ENCODE peak calls at places on chromosomes 7 and 10, in ten cellular contexts. C, V, F, G, O, T, J, P, E and M are unnamed samples.

GRCh38 chr10:21488954-21489446 is 36.5 kb downstream of the SKIDA1 start:
- DNase-seq in C (no peak), V (no peak), F (no peak), G (no peak), O (no peak), T (no peak), J (no peak), P (no peak), E (no peak), M (no peak)

GRCh38 chr7:101754432-101755159 is 62.8 kb upstream of the CUX1 start:
- DNase-seq in C (no peak), V (peak; percentile 27), F (no peak), G (peak; percentile 27), O (no peak), T (no peak), J (no peak), P (peak; percentile 7), E (peak; percentile 43), M (no peak)

GRCh38 chr7:156919132-156919713 is 26.2 kb upstream of the LMBR1 start:
- DNase-seq in C (no peak), V (no peak), F (no peak), G (no peak), O (no peak), T (no peak), J (no peak), P (no peak), E (no peak), M (no peak)

GRCh38 chr7:122695816-122696215 is 3.1 kb downstream of the RNF133 start:
- DNase-seq in C (no peak), V (no peak), F (no peak), G (no peak), O (no peak), T (no peak), J (no peak), P (no peak), E (no peak), M (no peak)

GRCh38 chr7:53541467-53541866 is 506.0 kb downstream of the POM121L12 start:
- DNase-seq in C (no peak), V (no peak), F (no peak), G (no peak), O (no peak), T (no peak), J (no peak), P (no peak), E (no peak), M (no peak)

GRCh38 chr7:1669954-1670893 is at the start of gene ELFN1:
- DNase-seq in C (peak; percentile 74), V (no peak), F (peak; percentile 10), G (no peak), O (no peak), T (no peak), J (peak; percentile 83), P (no peak), E (peak; percentile 20), M (no peak)

GRCh38 chr7:109092268-109092667 is 522.6 kb downstream of the DNAJB9 start:
- DNase-seq in C (no peak), V (no peak), F (no peak), G (no peak), O (no peak), T (no peak), J (no peak), P (no peak), E (no peak), M (no peak)

GRCh38 chr10:105797234-105797890 is 1156.3 kb downstream of the SORCS3 start:
- DNase-seq in C (no peak), V (peak; percentile 75), F (no peak), G (no peak), O (no peak), T (no peak), J (no peak), P (peak; percentile 52), E (peak; percentile 16), M (no peak)

GRCh38 chr10:6530211-6530840 is 49.8 kb downstream of the PRKCQ start:
- DNase-seq in C (no peak), V (no peak), F (no peak), G (no peak), O (no peak), T (no peak), J (no peak), P (no peak), E (no peak), M (peak; percentile 94)

GRCh38 chr10:87674963-87675362 is 15.3 kb downstream of the PAPSS2 start:
- DNase-seq in C (no peak), V (peak; percentile 60), F (no peak), G (peak; percentile 54), O (no peak), T (no peak), J (no peak), P (no peak), E (peak; percentile 55), M (no peak)

GRCh38 chr7:76069238-76069638 is 21.3 kb downstream of the MDH2 start:
- DNase-seq in C (no peak), V (peak; percentile 96), F (no peak), G (peak; percentile 86), O (peak; percentile 95), T (peak; percentile 89), J (no peak), P (peak; percentile 99), E (peak; percentile 95), M (peak; percentile 19)

GRCh38 chr10:101367569-101368453 is 13.8 kb downstream of the BTRC start:
- DNase-seq in C (no peak), V (peak; percentile 99), F (no peak), G (peak; percentile 83), O (no peak), T (no peak), J (no peak), P (no peak), E (peak; percentile 77), M (no peak)

GRCh38 chr7:27992092-27992491 is 188.5 kb downstream of the JAZF1 start:
- DNase-seq in C (no peak), V (no peak), F (no peak), G (no peak), O (no peak), T (no peak), J (no peak), P (no peak), E (peak; percentile 38), M (no peak)

GRCh38 chr10:122099562-122099961 is 110.6 kb downstream of the TACC2 start:
- DNase-seq in C (no peak), V (no peak), F (no peak), G (no peak), O (no peak), T (no peak), J (no peak), P (no peak), E (no peak), M (no peak)

GRCh38 chr10:77774940-77775391 is 137.4 kb upstream of the KCNMA1 start:
- DNase-seq in C (no peak), V (no peak), F (no peak), G (no peak), O (no peak), T (no peak), J (no peak), P (no peak), E (peak; percentile 18), M (no peak)

GRCh38 chr7:155832581-155832981 is 20.3 kb upstream of the SHH start:
- DNase-seq in C (no peak), V (no peak), F (no peak), G (no peak), O (no peak), T (no peak), J (no peak), P (no peak), E (no peak), M (no peak)

GRCh38 chr7:23679898-23680416 is at the start of gene FAM221A:
- DNase-seq in C (peak; percentile 90), V (peak; percentile 45), F (peak; percentile 90), G (no peak), O (peak; percentile 85), T (no peak), J (peak; percentile 84), P (no peak), E (peak; percentile 57), M (peak; percentile 89)

DNA sequence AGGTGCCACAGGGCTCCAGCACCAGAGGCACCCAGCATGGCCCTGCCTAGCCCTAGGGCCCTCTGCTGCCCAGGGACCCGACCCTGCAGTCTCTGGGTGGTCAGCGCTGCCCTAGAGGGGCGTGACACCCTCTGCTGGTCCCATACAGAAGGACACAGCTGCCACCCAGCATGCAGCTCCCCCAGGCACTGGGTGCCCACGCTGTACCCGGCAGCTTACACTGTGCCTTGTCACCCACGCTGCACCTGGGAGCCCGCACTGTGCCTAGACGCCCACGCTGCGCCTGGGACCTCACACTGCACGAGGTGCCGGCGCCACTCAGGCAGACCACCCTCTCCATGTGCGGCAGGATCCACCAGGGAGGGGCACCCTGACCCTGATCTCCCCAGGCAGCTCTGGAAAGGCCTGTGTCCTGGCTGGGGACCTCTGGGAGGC is 55.2 kb downstream of the PWWP2B start:
- DNase-seq in C (peak; percentile 88), V (no peak), F (no peak), G (no peak), O (no peak), T (no peak), J (peak; percentile 25), P (no peak), E (no peak), M (peak; percentile 65)
- TF ChIP-seq CTCF in C (peak; percentile 50), V (no peak), F (no peak), G (peak; percentile 41), O (peak; percentile 31), T (peak; percentile 13), J (peak; percentile 8), P (peak; percentile 13), E (no peak), M (no peak)

GRCh38 chr10:4569132-4569531 is 256.9 kb upstream of the AKR1E2 start:
- DNase-seq in C (no peak), V (no peak), F (no peak), G (no peak), O (no peak), T (no peak), J (no peak), P (no peak), E (no peak), M (no peak)
- TF ChIP-seq CTCF in C (no peak), V (no peak), F (no peak), G (no peak), O (no peak), T (no peak), J (no peak), P (no peak), E (no peak), M (no peak)

GRCh38 chr10:33273295-33274002 is 61.0 kb downstream of the NRP1 start:
- DNase-seq in C (peak; percentile 92), V (peak; percentile 92), F (peak; percentile 74), G (peak; percentile 98), O (peak; percentile 90), T (peak; percentile 97), J (no peak), P (peak; percentile 97), E (peak; percentile 96), M (no peak)
- TF ChIP-seq CTCF in C (peak; percentile 73), V (peak; percentile 50), F (peak; percentile 16), G (peak; percentile 50), O (peak; percentile 23), T (peak; percentile 41), J (no peak), P (no peak), E (peak; percentile 11), M (no peak)

DNA sequence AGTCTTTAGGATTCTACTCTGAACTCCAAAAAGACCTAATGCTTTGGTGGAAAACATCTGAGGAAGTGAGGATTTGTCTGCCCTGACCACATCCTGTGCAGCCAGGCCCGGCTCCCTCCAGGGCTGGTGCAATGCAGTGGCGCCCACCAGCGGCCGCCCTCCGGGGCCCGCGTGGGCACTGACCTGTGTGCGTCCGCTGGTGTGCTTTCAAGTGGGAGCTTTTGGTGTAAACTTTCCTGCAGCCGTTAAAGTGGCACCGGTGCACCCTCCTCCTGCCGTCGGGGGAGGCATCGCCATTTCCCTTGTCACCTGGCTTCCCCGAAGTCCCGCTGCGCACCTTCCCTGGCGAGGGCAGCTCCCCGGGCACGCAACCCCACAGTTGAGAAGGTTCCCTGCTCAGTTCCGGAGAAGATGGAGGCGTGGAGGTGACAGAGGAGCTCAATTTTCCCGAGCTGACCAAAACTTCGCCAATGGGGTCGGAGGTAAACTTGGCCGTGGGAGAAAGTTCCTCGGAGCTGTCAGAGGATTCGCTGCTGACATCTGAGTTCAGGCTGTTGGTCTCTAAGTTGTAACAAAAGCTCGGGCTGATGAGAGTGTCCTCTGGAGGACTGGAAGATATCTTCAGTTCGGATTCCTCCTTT is 3.4 kb downstream of the KLF6 start:
- DNase-seq in C (no peak), V (no peak), F (no peak), G (peak; percentile 58), O (no peak), T (no peak), J (no peak), P (no peak), E (peak; percentile 52), M (peak; percentile 65)
- TF ChIP-seq CTCF in C (peak; percentile 78), V (peak; percentile 53), F (no peak), G (peak; percentile 79), O (peak; percentile 10), T (peak; percentile 84), J (no peak), P (no peak), E (peak; percentile 35), M (peak; percentile 44)